ENCODE peak calls at places on chromosomes 12 and 14, in eight cellular contexts. O is left ventricle myocardium inferior; U is body of pancreas; E is A549; N is HCT116; M is thoracic aorta; R is CD8-positive, alpha-beta memory T cell; C is psoas muscle. F is an unnamed sample. For H3K4me1, the result is how much of the 10 kb centered on the place peaks cover.

GRCh38 chr12:66692170-66692569 is 13.3 kb upstream of the GRIP1 start:
- DNase-seq in O (no peak), U (no peak), E (no peak), N (no peak), M (no peak), R (no peak), C (no peak), F (no peak)

GRCh38 chr14:55832122-55832911 is 252.3 kb downstream of the KTN1 start:
- DNase-seq in O (no peak), U (no peak), E (peak), N (no peak), M (no peak), R (no peak), C (no peak), F (no peak)

GRCh38 chr14:38207830-38208815 is at the start of gene SSTR1:
- DNase-seq in O (no peak), U (peak), E (no peak), N (no peak), M (no peak), R (no peak), C (peak), F (peak)

GRCh38 chr12:118271770-118272417 is 100.8 kb downstream of the TAOK3 start:
- DNase-seq in O (no peak), U (no peak), E (no peak), N (no peak), M (no peak), R (no peak), C (no peak), F (no peak)

GRCh38 chr12:115988629-115989563 is 288.6 kb downstream of the MED13L start:
- DNase-seq in O (no peak), U (no peak), E (no peak), N (no peak), M (no peak), R (no peak), C (no peak), F (no peak)

GRCh38 chr12:44015333-44015941 is 179.6 kb downstream of the TMEM117 start:
- DNase-seq in O (no peak), U (no peak), E (peak), N (peak), M (no peak), R (no peak), C (no peak), F (no peak)

GRCh38 chr12:131091976-131092691 is 138.4 kb downstream of the ADGRD1 start:
- DNase-seq in O (no peak), U (no peak), E (no peak), N (no peak), M (no peak), R (no peak), C (no peak), F (peak)

GRCh38 chr12:93090768-93091172 is 161.7 kb upstream of the EEA1 start:
- DNase-seq in O (no peak), U (no peak), E (peak), N (peak), M (no peak), R (no peak), C (no peak), F (no peak)

GRCh38 chr14:52026921-52027320 is 37.6 kb downstream of the RTRAF start:
- DNase-seq in O (no peak), U (no peak), E (no peak), N (no peak), M (no peak), R (no peak), C (no peak), F (no peak)
- H3K4me1 ChIP-seq in O (half or more), U (under half), E (under half), N (under half), M (under half), R (under half), C (under half), F (under half)

DNA sequence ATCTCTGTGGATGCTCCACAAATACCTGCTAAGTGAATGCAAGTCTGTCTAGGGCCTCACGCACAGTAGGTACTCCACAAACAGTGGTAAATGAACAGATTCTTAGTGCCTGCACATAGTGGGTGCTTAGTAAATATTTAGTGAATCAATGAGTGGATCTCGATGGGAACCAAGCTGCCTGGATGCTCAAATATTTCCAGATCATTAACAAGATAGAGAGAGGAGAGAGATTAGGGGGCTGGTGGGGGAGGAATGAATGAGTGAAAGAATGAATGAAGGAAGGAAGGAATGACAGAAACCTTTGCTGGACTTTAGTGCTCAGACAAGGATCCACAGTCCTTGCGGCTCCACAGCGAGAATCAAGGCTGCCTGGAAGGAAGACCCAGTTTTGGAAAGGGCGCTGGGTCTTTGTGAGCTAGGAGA is 118.2 kb downstream of the SCARB1 start:
- DNase-seq in O (no peak), U (no peak), E (no peak), N (no peak), M (no peak), R (no peak), C (no peak), F (no peak)
- H3K4me1 ChIP-seq in O (under half), U (half or more), E (half or more), N (half or more), M (under half), R (under half), C (under half), F (under half)

DNA sequence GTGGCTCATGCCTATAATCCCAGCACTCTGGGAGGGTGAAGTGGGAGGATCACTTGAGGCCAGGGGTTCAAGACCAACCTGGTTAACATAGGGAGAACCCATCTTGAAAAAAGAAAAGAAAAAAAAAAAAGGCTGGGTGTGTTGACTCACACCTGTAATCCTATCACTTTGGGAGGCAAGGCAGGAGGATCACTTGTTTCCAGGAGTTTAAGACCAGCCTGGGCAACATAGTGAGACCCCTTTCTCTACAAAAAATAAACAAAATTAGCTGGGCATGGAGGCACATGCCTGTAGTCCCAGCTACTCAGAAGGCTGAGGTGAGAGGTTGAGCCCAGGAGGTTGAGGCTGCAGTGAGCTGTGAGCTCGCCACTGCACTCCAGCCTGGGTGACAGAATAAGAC is 23.0 kb upstream of the LRP1-AS start:
- DNase-seq in O (no peak), U (no peak), E (no peak), N (no peak), M (no peak), R (no peak), C (no peak), F (no peak)
- H3K4me1 ChIP-seq in O (under half), U (under half), E (under half), N (under half), M (under half), R (under half), C (under half), F (under half)

GRCh38 chr12:57235012-57235727 is 5.7 kb downstream of the SHMT2 start:
- DNase-seq in O (peak), U (no peak), E (no peak), N (no peak), M (no peak), R (no peak), C (peak), F (no peak)

GRCh38 chr12:57234571-57235011 is 5.1 kb downstream of the SHMT2 start:
- DNase-seq in O (no peak), U (no peak), E (no peak), N (no peak), M (no peak), R (no peak), C (no peak), F (no peak)

GRCh38 chr12:57232156-57232756 is 2.7 kb downstream of the SHMT2 start:
- DNase-seq in O (no peak), U (no peak), E (no peak), N (no peak), M (no peak), R (no peak), C (no peak), F (no peak)

GRCh38 chr12:57234233-57234570 is 4.7 kb downstream of the SHMT2 start:
- DNase-seq in O (no peak), U (no peak), E (no peak), N (no peak), M (no peak), R (no peak), C (no peak), F (no peak)

DNA sequence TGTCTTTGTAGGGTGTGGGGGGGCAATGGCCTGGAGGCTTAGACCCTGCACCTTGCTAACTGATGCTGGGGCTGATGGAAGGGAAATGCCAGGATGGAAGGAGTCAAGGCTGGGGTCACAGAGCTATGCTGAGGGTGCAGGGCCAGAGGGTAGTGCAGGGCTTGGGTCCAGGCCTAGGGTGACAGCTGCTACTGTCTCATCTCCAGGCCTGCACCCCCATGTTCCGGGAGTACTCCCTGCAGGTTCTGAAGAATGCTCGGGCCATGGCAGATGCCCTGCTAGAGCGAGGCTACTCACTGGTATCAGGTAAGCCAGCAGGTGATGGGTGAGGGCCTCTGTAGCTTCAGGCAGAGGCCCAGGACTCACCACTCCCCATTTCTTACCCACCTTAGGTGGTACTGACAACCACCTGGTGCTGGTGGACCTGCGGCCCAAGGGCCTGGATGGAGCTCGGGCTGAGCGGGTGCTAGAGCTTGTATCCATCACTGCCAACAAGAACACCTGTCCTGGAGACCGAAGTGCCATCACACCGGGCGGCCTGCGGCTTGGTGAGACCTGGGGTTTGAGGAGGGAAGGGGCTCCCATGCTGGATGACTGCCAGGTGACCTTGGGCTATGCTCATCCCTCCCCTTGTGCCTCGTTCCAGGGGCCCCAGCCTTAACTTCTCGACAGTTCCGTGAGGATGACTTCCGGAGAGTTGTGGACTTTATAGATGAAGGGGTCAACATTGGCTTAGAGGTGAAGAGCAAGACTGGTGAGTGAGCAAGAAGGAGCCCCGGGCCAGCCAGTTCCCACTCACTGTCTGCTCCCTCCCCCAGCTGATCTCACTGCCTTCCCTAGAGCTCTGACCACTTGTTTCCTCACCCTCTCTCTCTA is 4.1 kb downstream of the SHMT2 start:
- DNase-seq in O (peak), U (no peak), E (no peak), N (no peak), M (no peak), R (no peak), C (peak), F (no peak)
- H3K4me1 ChIP-seq in O (half or more), U (under half), E (under half), N (under half), M (under half), R (under half), C (under half), F (under half)